ENCODE peak calls at places on chromosomes 5 and 9, in ten cellular contexts. A is aorta, G is transverse colon, Q is non-pigmented ciliary epithelial cell, Z is AML-193, W is A549, J is neural progenitor cell, C is right atrium auricular region, L is AG10803, D is astrocyte of the hippocampus. S is an unnamed sample.

GRCh38 chr9:109830587-109830986 is 50.6 kb downstream of the PALM2AKAP2 start:
- DNase-seq in A (no peak), G (no peak), Q (no peak), Z (no peak), W (no peak), J (no peak), C (no peak), L (no peak), D (no peak), S (no peak)

GRCh38 chr5:119386945-119387344 is 31.1 kb downstream of the TNFAIP8 start:
- DNase-seq in A (peak; percentile 66), G (no peak), Q (no peak), Z (no peak), W (no peak), J (no peak), C (peak; percentile 67), L (no peak), D (no peak), S (no peak)

GRCh38 chr5:109697339-109697738 is 7.6 kb downstream of the MAN2A1 start:
- DNase-seq in A (no peak), G (no peak), Q (no peak), Z (no peak), W (no peak), J (no peak), C (no peak), L (peak; percentile 81), D (no peak), S (no peak)

GRCh38 chr5:122874179-122874875 is 28.9 kb downstream of the SNX24 start:
- DNase-seq in A (no peak), G (no peak), Q (no peak), Z (no peak), W (no peak), J (no peak), C (no peak), L (no peak), D (no peak), S (no peak)

GRCh38 chr5:129243058-129243457 is 148.5 kb downstream of the ISOC1 start:
- DNase-seq in A (no peak), G (no peak), Q (peak; percentile 34), Z (no peak), W (no peak), J (no peak), C (no peak), L (no peak), D (no peak), S (no peak)

GRCh38 chr9:128160603-128160987 is 530 bp downstream of the BBLN start:
- DNase-seq in A (no peak), G (peak; percentile 28), Q (no peak), Z (no peak), W (no peak), J (peak; percentile 59), C (no peak), L (peak; percentile 13), D (peak; percentile 38), S (peak; percentile 46)

GRCh38 chr9:99059074-99059894 is 45.6 kb upstream of the TGFBR1 start:
- DNase-seq in A (peak; percentile 71), G (peak; percentile 23), Q (no peak), Z (peak; percentile 83), W (no peak), J (no peak), C (no peak), L (peak; percentile 40), D (no peak), S (no peak)

GRCh38 chr5:149432861-149433462 is 53.9 kb upstream of the IL17B start:
- DNase-seq in A (peak; percentile 77), G (no peak), Q (no peak), Z (no peak), W (no peak), J (no peak), C (no peak), L (peak; percentile 46), D (no peak), S (no peak)

GRCh38 chr5:125484272-125485002 is 738.0 kb upstream of the ZNF608 start:
- DNase-seq in A (peak; percentile 81), G (peak; percentile 70), Q (peak; percentile 75), Z (no peak), W (peak; percentile 23), J (peak; percentile 9), C (peak; percentile 72), L (peak; percentile 92), D (peak; percentile 95), S (no peak)

GRCh38 chr9:96150324-96151023 is 151.5 kb downstream of the HSD17B3 start:
- DNase-seq in A (no peak), G (peak; percentile 46), Q (no peak), Z (peak; percentile 38), W (no peak), J (no peak), C (no peak), L (no peak), D (peak; percentile 33), S (no peak)

GRCh38 chr5:132273631-132274030 is 16.1 kb downstream of the PDLIM4 start:
- DNase-seq in A (no peak), G (no peak), Q (no peak), Z (no peak), W (no peak), J (no peak), C (no peak), L (no peak), D (no peak), S (no peak)

GRCh38 chr5:107580902-107581823 is 89.6 kb downstream of the EFNA5 start:
- DNase-seq in A (no peak), G (no peak), Q (no peak), Z (no peak), W (no peak), J (no peak), C (no peak), L (peak; percentile 56), D (no peak), S (no peak)

GRCh38 chr5:96662725-96663513 is 743 bp downstream of the CAST start:
- DNase-seq in A (peak; percentile 95), G (peak; percentile 97), Q (no peak), Z (peak; percentile 83), W (peak; percentile 96), J (peak; percentile 89), C (peak; percentile 98), L (peak; percentile 93), D (peak; percentile 96), S (peak; percentile 84)

GRCh38 chr9:90343360-90343759 is 299.3 kb downstream of the DIRAS2 start:
- DNase-seq in A (no peak), G (no peak), Q (no peak), Z (no peak), W (no peak), J (peak; percentile 87), C (no peak), L (peak; percentile 19), D (peak; percentile 31), S (peak; percentile 56)

GRCh38 chr9:105278751-105279150 is 34.3 kb downstream of the SLC44A1 start:
- DNase-seq in A (no peak), G (no peak), Q (no peak), Z (no peak), W (no peak), J (no peak), C (no peak), L (no peak), D (no peak), S (no peak)

GRCh38 chr5:168347786-168348414 is 56.5 kb downstream of the WWC1 start:
- DNase-seq in A (no peak), G (no peak), Q (no peak), Z (no peak), W (no peak), J (no peak), C (no peak), L (no peak), D (no peak), S (no peak)

GRCh38 chr5:83204651-83205050 is 127.3 kb downstream of the XRCC4 start:
- DNase-seq in A (no peak), G (no peak), Q (no peak), Z (no peak), W (no peak), J (no peak), C (no peak), L (no peak), D (no peak), S (no peak)

GRCh38 chr5:135335031-135335828 is 63.8 kb downstream of the MACROH2A1 start:
- DNase-seq in A (no peak), G (no peak), Q (no peak), Z (no peak), W (no peak), J (no peak), C (no peak), L (no peak), D (peak; percentile 64), S (no peak)

GRCh38 chr5:146681586-146681945 is 165.6 kb upstream of the GPR151 start:
- DNase-seq in A (no peak), G (no peak), Q (no peak), Z (no peak), W (no peak), J (no peak), C (no peak), L (no peak), D (no peak), S (no peak)

GRCh38 chr5:54738118-54738972 is 220.8 kb downstream of the SNX18 start:
- DNase-seq in A (peak; percentile 89), G (peak; percentile 60), Q (no peak), Z (peak; percentile 80), W (no peak), J (no peak), C (peak; percentile 80), L (peak; percentile 68), D (peak; percentile 26), S (no peak)